ENCODE peak calls at places on chromosomes 1 and 21, in nine cellular contexts. O, G, C, A, K, W, E, T and L are unnamed samples.

GRCh38 chr1:111302374-111302773 is 11.7 kb downstream of the CHIA start:
- DNase-seq in O (no peak), G (no peak), C (no peak), A (no peak), K (no peak), W (no peak), E (no peak), T (no peak), L (no peak)

GRCh38 chr21:42545745-42546144 is 32.1 kb downstream of the SLC37A1 start:
- DNase-seq in O (no peak), G (no peak), C (no peak), A (peak; percentile 12), K (peak; percentile 29), W (no peak), E (peak; percentile 28), T (no peak), L (no peak)

GRCh38 chr1:11331874-11332546 is 59.0 kb downstream of the UBIAD1 start:
- DNase-seq in O (no peak), G (no peak), C (no peak), A (no peak), K (no peak), W (no peak), E (no peak), T (no peak), L (no peak)

GRCh38 chr1:76433528-76433927 is 359.0 kb downstream of the ST6GALNAC3 start:
- DNase-seq in O (no peak), G (no peak), C (no peak), A (no peak), K (no peak), W (no peak), E (no peak), T (peak; percentile 42), L (no peak)

GRCh38 chr21:34148826-34149558 is 75.6 kb downstream of the MRPS6 start:
- DNase-seq in O (no peak), G (no peak), C (no peak), A (no peak), K (no peak), W (no peak), E (no peak), T (no peak), L (no peak)

GRCh38 chr1:149942207-149942606 is 5.5 kb upstream of the MTMR11 start:
- DNase-seq in O (no peak), G (peak; percentile 72), C (peak; percentile 49), A (no peak), K (no peak), W (no peak), E (no peak), T (peak; percentile 69), L (peak; percentile 59)

GRCh38 chr1:3319874-3320245 is 134.6 kb upstream of the ARHGEF16 start:
- DNase-seq in O (peak; percentile 62), G (peak; percentile 65), C (peak; percentile 85), A (peak; percentile 25), K (no peak), W (peak; percentile 77), E (no peak), T (peak; percentile 56), L (peak; percentile 89)

GRCh38 chr1:55534565-55535091 is 319.5 kb upstream of the USP24 start:
- DNase-seq in O (no peak), G (no peak), C (no peak), A (no peak), K (no peak), W (no peak), E (no peak), T (no peak), L (no peak)

GRCh38 chr1:22250724-22251123 is 107.8 kb upstream of the WNT4 start:
- DNase-seq in O (no peak), G (no peak), C (no peak), A (no peak), K (peak; percentile 65), W (peak; percentile 50), E (no peak), T (no peak), L (peak; percentile 45)

GRCh38 chr21:39347537-39347936 is 1.4 kb downstream of the HMGN1 start:
- DNase-seq in O (no peak), G (no peak), C (no peak), A (no peak), K (no peak), W (no peak), E (no peak), T (no peak), L (no peak)

GRCh38 chr21:29904359-29905282 is 35.2 kb downstream of the GRIK1 start:
- DNase-seq in O (no peak), G (no peak), C (no peak), A (no peak), K (no peak), W (no peak), E (no peak), T (peak; percentile 89), L (no peak)

GRCh38 chr1:28540651-28541050 is 12.2 kb upstream of the TRNAU1AP start:
- DNase-seq in O (no peak), G (no peak), C (no peak), A (no peak), K (no peak), W (no peak), E (no peak), T (no peak), L (peak; percentile 42)

GRCh38 chr1:172742599-172743500 is 83.9 kb downstream of the FASLG start:
- DNase-seq in O (no peak), G (peak; percentile 46), C (peak; percentile 12), A (no peak), K (no peak), W (no peak), E (no peak), T (peak; percentile 68), L (no peak)

GRCh38 chr1:86739901-86740507 is 35.6 kb downstream of the SH3GLB1 start:
- DNase-seq in O (no peak), G (no peak), C (no peak), A (no peak), K (no peak), W (no peak), E (no peak), T (no peak), L (no peak)

GRCh38 chr1:36323636-36324321 is at the start of gene EVA1B:
- DNase-seq in O (peak; percentile 63), G (peak; percentile 72), C (peak; percentile 51), A (peak; percentile 87), K (peak; percentile 88), W (peak; percentile 87), E (peak; percentile 82), T (peak; percentile 84), L (peak; percentile 83)

GRCh38 chr21:32322676-32323075 is 24.0 kb downstream of the MRAP start:
- DNase-seq in O (no peak), G (no peak), C (no peak), A (no peak), K (no peak), W (no peak), E (no peak), T (no peak), L (no peak)

GRCh38 chr21:21612446-21612845 is 614.2 kb downstream of the NCAM2 start:
- DNase-seq in O (no peak), G (no peak), C (no peak), A (no peak), K (no peak), W (no peak), E (no peak), T (peak; percentile 97), L (no peak)

GRCh38 chr1:203569490-203570318 is 56.9 kb upstream of the ATP2B4 start:
- DNase-seq in O (no peak), G (no peak), C (no peak), A (no peak), K (no peak), W (no peak), E (no peak), T (no peak), L (no peak)

GRCh38 chr1:22611530-22611947 is 24.9 kb upstream of the C1QA start:
- DNase-seq in O (peak; percentile 62), G (peak; percentile 90), C (no peak), A (peak; percentile 56), K (peak; percentile 43), W (no peak), E (peak; percentile 46), T (peak; percentile 59), L (peak; percentile 70)

GRCh38 chr1:4353090-4353856 is 301.1 kb upstream of the AJAP1 start:
- DNase-seq in O (no peak), G (no peak), C (no peak), A (no peak), K (no peak), W (no peak), E (no peak), T (no peak), L (no peak)
- H3K9me3 ChIP-seq in O (no peaks in the 10 kb centered on the region), G (no peaks in the 10 kb centered on the region), C (no peaks in the 10 kb centered on the region), A (no peaks in the 10 kb centered on the region), K (no peaks in the 10 kb centered on the region), W (no peaks in the 10 kb centered on the region), E (no peaks in the 10 kb centered on the region), T (no peaks in the 10 kb centered on the region), L (no peaks in the 10 kb centered on the region)

GRCh38 chr1:215143497-215143896 is 61.0 kb downstream of the KCNK2 start:
- DNase-seq in O (no peak), G (peak; percentile 0), C (no peak), A (no peak), K (no peak), W (no peak), E (no peak), T (no peak), L (no peak)

GRCh38 chr1:215151841-215152240 is 69.3 kb downstream of the KCNK2 start:
- DNase-seq in O (no peak), G (no peak), C (no peak), A (no peak), K (no peak), W (no peak), E (no peak), T (no peak), L (no peak)

GRCh38 chr1:215141460-215141859 is 58.9 kb downstream of the KCNK2 start:
- DNase-seq in O (no peak), G (no peak), C (no peak), A (no peak), K (no peak), W (no peak), E (no peak), T (no peak), L (no peak)

GRCh38 chr1:215147024-215147423 is 64.5 kb downstream of the KCNK2 start:
- DNase-seq in O (no peak), G (no peak), C (no peak), A (no peak), K (no peak), W (no peak), E (no peak), T (no peak), L (no peak)

GRCh38 chr1:215146252-215146975 is 63.9 kb downstream of the KCNK2 start:
- DNase-seq in O (no peak), G (peak; percentile 5), C (no peak), A (no peak), K (no peak), W (no peak), E (no peak), T (peak; percentile 70), L (peak; percentile 29)
- H3K4me3 ChIP-seq in O (no peak overlapping the region), G (no peak overlapping the region), C (no peak overlapping the region), A (no peak overlapping the region), K (no peak overlapping the region), W (no peak overlapping the region), E (no peak overlapping the region), T (no peak overlapping the region), L (no peak overlapping the region)

GRCh38 chr1:64139877-64140276 is 63.5 kb upstream of the UBE2U start:
- DNase-seq in O (no peak), G (no peak), C (no peak), A (no peak), K (no peak), W (no peak), E (no peak), T (no peak), L (no peak)
- TF ChIP-seq CTCF in O (no peak), G (no peak), C (no peak), A (no peak), K (no peak), W (no peak), E (no peak), T (no peak), L (no peak)

GRCh38 chr1:244576259-244576892 is 76.5 kb upstream of the DESI2 start:
- DNase-seq in O (no peak), G (no peak), C (no peak), A (no peak), K (no peak), W (no peak), E (no peak), T (no peak), L (no peak)
- H3K9me3 ChIP-seq in O (no peaks in the 10 kb centered on the region), G (peaks cover 5% of the 10 kb centered on the region), C (peaks cover 52% of the 10 kb centered on the region), A (no peaks in the 10 kb centered on the region), K (peaks cover 56% of the 10 kb centered on the region), W (no peaks in the 10 kb centered on the region), E (peaks cover 60% of the 10 kb centered on the region), T (no peaks in the 10 kb centered on the region), L (peaks cover 59% of the 10 kb centered on the region)